ENCODE peak calls at places on chromosomes 3 and 15, in four cellular contexts. L is amygdala; X is NCI-H2029; P is stimulated activated CD4-positive, alpha-beta T cell treated with anti-CD3 and anti-CD28 coated beads, Interleukin-1b, Interleukin-23, amount 100 ng/mL, for 24 hours. A is an unnamed sample.

GRCh38 chr15:100733088-100733487 is 130.7 kb downstream of the ASB7 start:
- DNase-seq in L (no peak), X (no peak), P (no peak), A (no peak)

GRCh38 chr15:88989578-88989977 is 76.4 kb upstream of the MFGE8 start:
- DNase-seq in L (no peak), X (no peak), P (no peak), A (no peak)

GRCh38 chr3:64627471-64628321 is 60.1 kb downstream of the ADAMTS9 start:
- DNase-seq in L (no peak), X (no peak), P (no peak), A (no peak)

GRCh38 chr15:36024066-36024465 is 478.1 kb upstream of the DPH6 start:
- DNase-seq in L (no peak), X (no peak), P (no peak), A (no peak)

GRCh38 chr15:70722266-70723123 is 40.9 kb downstream of the UACA start:
- DNase-seq in L (no peak), X (no peak), P (no peak), A (no peak)

GRCh38 chr15:31320022-31320421 is 6.6 kb upstream of the KLF13 start:
- DNase-seq in L (no peak), X (no peak), P (no peak), A (no peak)

GRCh38 chr3:32595318-32595717 is 24.7 kb upstream of the DYNC1LI1 start:
- DNase-seq in L (no peak), X (no peak), P (no peak), A (no peak)

GRCh38 chr3:144351968-144352367 is 380.3 kb downstream of the DIPK2A start:
- DNase-seq in L (no peak), X (no peak), P (no peak), A (no peak)

GRCh38 chr3:133854971-133855370 is 40.7 kb downstream of the RAB6B start:
- DNase-seq in L (no peak), X (no peak), P (no peak), A (no peak)

GRCh38 chr3:5016218-5017161 is 37.3 kb downstream of the BHLHE40 start:
- DNase-seq in L (no peak), X (peak), P (no peak), A (no peak)